ENCODE peak calls at places on chromosomes 7 and 10, in ten cellular contexts. Y is right atrium auricular region, F is uterus, K is aorta, R is Panc1, Z is stomach, B is ovary, H is fibroblast of lung, L is suprapubic skin, X is sigmoid colon. U is an unnamed sample. For H3K4me1, H3K27me3 and H3K36me3, the result is how much of the 10 kb centered on the place peaks cover.

GRCh38 chr7:77753173-77753572 is 45.1 kb downstream of the TMEM60 start:
- DNase-seq in H (no peak), B (no peak), L (no peak), X (no peak), K (no peak), Z (no peak), Y (no peak), R (no peak), F (no peak), U (no peak)

GRCh38 chr7:73442222-73442902 is 8.8 kb downstream of the FZD9 start:
- DNase-seq in H (no peak), Z (no peak), R (no peak), F (no peak), B (no peak), K (no peak), L (no peak), Y (no peak), X (peak), U (no peak)

GRCh38 chr10:97119058-97119832 is 66.5 kb downstream of the SLIT1 start:
- DNase-seq in F (no peak), H (no peak), L (no peak), Z (no peak), B (no peak), X (peak), K (no peak), R (no peak), Y (no peak), U (no peak)

GRCh38 chr7:154783281-154783909 is 219.5 kb downstream of the PAXIP1 start:
- DNase-seq in X (no peak), B (no peak), L (peak), R (no peak), H (no peak), K (no peak), Z (no peak), Y (no peak), F (no peak), U (no peak)

GRCh38 chr7:151056286-151057037 is 1.2 kb downstream of the CDK5 start:
- DNase-seq in K (no peak), X (no peak), H (no peak), Y (no peak), L (no peak), R (no peak), Z (peak), F (no peak), B (peak), U (no peak)

GRCh38 chr10:11107953-11108352 is 90.3 kb downstream of the CELF2 start:
- DNase-seq in X (no peak), B (no peak), Z (no peak), R (no peak), H (no peak), F (no peak), K (no peak), L (no peak), Y (no peak), U (no peak)

GRCh38 chr10:8768341-8768740 is 713.9 kb downstream of the GATA3 start:
- DNase-seq in K (no peak), L (no peak), F (no peak), H (no peak), X (no peak), Y (no peak), B (no peak), R (no peak), Z (no peak), U (no peak)

GRCh38 chr10:69225681-69226080 is 5.5 kb downstream of the HKDC1 start:
- DNase-seq in F (no peak), B (no peak), L (no peak), Y (no peak), H (no peak), Z (no peak), K (no peak), R (no peak), X (no peak), U (no peak)

GRCh38 chr7:27462575-27463270 is 200.0 kb downstream of the HIBADH start:
- DNase-seq in L (no peak), Y (no peak), B (no peak), H (peak), K (no peak), X (no peak), R (no peak), F (peak), Z (no peak), U (no peak)

GRCh38 chr10:36494386-36494785 is 631.0 kb upstream of the ANKRD30A start:
- DNase-seq in F (peak), H (peak), R (peak), B (no peak), X (no peak), Z (no peak), K (no peak), L (no peak), Y (no peak), U (peak)

GRCh38 chr7:103859699-103860098 is 129.8 kb downstream of the RELN start:
- DNase-seq in B (no peak), L (no peak), K (no peak), F (no peak), H (no peak), R (no peak), Z (no peak), X (no peak), Y (no peak), U (no peak)

GRCh38 chr10:124090630-124091209 is 2.7 kb downstream of the CHST15 start:
- DNase-seq in K (no peak), B (peak), Z (peak), X (no peak), H (no peak), Y (no peak), R (no peak), F (no peak), L (no peak), U (no peak)

GRCh38 chr10:124093076-124093773 is at the start of gene CHST15:
- DNase-seq in F (no peak), Y (peak), K (peak), H (peak), X (peak), L (no peak), R (peak), B (peak), Z (peak), U (peak)

GRCh38 chr10:124094419-124094785 is 1.0 kb upstream of the CHST15 start:
- DNase-seq in H (no peak), Y (peak), X (no peak), K (peak), R (no peak), B (no peak), Z (no peak), L (no peak), F (no peak), U (no peak)

GRCh38 chr10:124091646-124092269 is 1.6 kb downstream of the CHST15 start:
- DNase-seq in R (no peak), X (peak), H (peak), B (peak), Z (no peak), L (no peak), K (peak), Y (no peak), F (no peak), U (peak)

DNA sequence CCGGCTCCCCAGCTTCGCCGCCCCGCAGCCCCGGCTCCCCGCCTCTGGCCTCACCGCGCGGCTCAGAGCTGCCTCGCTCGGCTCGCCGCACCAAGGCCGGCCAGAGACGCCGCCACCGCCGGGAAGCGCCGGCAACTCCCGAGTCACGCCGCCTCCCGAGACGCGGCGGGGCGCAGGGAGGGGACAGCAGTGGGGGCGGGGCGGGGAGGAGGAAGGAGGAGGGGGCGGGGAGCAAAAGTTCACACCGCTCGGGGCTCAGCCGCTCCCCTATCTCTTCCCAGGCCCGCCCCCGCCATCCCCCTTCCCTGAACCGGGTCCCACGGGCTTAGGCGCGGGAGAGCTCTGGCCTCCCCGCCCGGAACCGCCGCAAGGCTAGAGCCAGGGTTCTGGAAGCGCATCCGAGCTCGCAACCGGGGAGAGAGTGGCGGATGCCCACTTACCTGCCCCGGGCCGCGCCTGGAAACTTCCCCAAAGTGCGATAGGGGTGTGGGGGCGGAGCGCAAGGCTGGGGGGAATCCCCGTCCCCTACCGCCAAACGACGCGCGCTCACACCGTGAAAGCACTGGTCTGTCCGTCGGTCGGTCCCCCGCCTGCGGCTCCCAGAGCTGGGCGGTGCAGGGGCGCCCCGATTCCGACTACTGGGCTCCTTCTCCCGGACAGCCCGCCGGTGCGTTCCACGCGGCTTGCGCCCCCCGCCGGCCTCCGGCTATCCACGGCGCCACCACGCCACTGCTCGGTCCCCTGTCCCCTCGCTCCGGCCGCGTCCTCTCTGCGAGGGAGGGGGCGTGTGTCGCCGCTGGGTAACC is 925 bp downstream of the CHST15 start:
- DNase-seq in Y (peak), L (no peak), K (peak), X (peak), B (peak), Z (peak), H (peak), F (peak), R (no peak), U (peak)
- H3K4me1 ChIP-seq in Y (under half), L (half or more), K (under half), X (under half), B (under half), Z (under half), H (under half), F (under half), R (under half), U (under half)

GRCh38 chr10:1379601-1380000 is 323.4 kb downstream of the WDR37 start:
- DNase-seq in F (no peak), R (no peak), K (no peak), Z (peak), L (no peak), H (no peak), B (no peak), Y (no peak), X (peak), U (no peak)
- H3K27me3 ChIP-seq in F (under half), R (under half), K (under half), Z (under half), L (half or more), H (under half), B (under half), Y (under half), X (under half), U (under half)

GRCh38 chr7:761101-761500 is 34.0 kb upstream of the PRKAR1B start:
- DNase-seq in Z (no peak), R (no peak), L (no peak), F (no peak), B (no peak), K (no peak), X (no peak), H (no peak), Y (no peak), U (no peak)
- H3K36me3 ChIP-seq in Z (under half), R (under half), L (half or more), F (under half), B (under half), K (under half), X (half or more), H (under half), Y (half or more), U (under half)

DNA sequence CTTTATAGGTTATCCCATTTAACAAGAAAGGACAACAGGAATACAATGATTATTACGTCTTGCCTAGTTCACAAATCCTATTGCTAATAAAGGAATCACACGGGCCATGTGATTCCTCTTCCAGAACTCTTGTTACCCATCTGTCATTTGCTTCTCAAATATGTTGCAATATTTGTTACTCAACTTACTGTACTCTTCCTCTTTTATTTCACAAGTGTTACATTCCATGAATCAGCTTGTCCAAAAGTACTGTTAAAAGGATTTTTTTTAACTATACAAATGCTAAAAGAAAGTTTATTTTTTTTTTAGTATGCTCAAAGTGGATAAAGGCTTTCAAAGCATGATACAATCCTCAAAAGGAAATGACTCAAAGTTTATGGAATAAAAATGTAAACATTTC is 3.9 kb upstream of the CD36 start:
- DNase-seq in F (no peak), Z (no peak), L (no peak), K (no peak), X (no peak), Y (no peak), R (peak), B (no peak), H (peak), U (peak)
- H3K4me1 ChIP-seq in F (under half), Z (under half), L (under half), K (under half), X (under half), Y (under half), R (under half), B (under half), H (under half), U (half or more)

GRCh38 chr7:28958946-28959417 is 852 bp upstream of the TRIL start:
- DNase-seq in B (no peak), X (no peak), K (no peak), Z (no peak), H (no peak), R (no peak), F (no peak), L (no peak), Y (no peak), U (no peak)
- H3K27me3 ChIP-seq in B (under half), X (under half), K (under half), Z (under half), H (under half), R (under half), F (under half), L (under half), Y (under half), U (under half)

GRCh38 chr10:80515511-80515910 is 22.2 kb upstream of the SH2D4B start:
- DNase-seq in H (no peak), F (no peak), Z (no peak), R (no peak), Y (no peak), L (no peak), X (peak), K (peak), B (no peak), U (no peak)

GRCh38 chr10:80509403-80510161 is 28.1 kb upstream of the SH2D4B start:
- DNase-seq in R (no peak), L (no peak), H (peak), Z (no peak), B (no peak), Y (no peak), K (peak), F (peak), X (peak), U (peak)

GRCh38 chr10:80513106-80513505 is 24.6 kb upstream of the SH2D4B start:
- DNase-seq in K (peak), B (no peak), X (peak), Y (no peak), H (no peak), L (no peak), F (no peak), Z (no peak), R (no peak), U (no peak)

GRCh38 chr10:80509108-80509402 is 28.6 kb upstream of the SH2D4B start:
- DNase-seq in H (no peak), F (no peak), Z (no peak), K (peak), B (no peak), Y (no peak), X (no peak), L (no peak), R (no peak), U (no peak)

DNA sequence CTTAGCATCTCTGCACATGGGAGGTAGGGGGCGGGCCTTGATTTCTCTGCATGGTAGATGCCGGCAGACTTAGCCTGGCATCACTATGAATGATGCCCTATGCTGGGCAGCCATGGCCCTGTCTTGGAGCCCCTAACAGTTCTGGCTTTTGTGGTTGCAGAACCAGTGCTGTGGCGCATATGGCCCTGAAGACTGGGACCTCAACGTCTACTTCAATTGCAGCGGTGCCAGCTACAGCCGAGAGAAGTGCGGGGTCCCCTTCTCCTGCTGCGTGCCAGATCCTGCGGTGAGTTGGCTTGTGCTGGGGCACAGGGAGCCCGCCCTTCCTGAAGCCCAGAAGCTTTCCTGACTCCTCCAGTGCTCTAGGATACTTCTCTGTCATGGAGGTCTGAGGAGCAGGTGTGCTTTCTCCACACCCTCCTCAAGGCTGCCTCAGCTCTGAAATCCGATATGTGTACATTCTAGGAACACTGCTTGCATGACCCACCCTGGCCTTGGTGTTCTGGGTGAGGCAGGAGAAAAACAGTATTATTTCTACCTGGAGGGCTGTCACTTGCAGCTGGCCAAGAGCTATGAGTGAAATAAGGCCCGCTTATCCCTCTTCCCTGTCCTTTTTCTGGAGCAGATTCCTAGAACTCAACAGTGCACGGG is 25.6 kb upstream of the SH2D4B start:
- DNase-seq in L (no peak), H (no peak), Y (no peak), R (no peak), B (no peak), K (peak), F (no peak), Z (no peak), X (peak), U (no peak)
- H3K36me3 ChIP-seq in L (half or more), H (under half), Y (half or more), R (under half), B (under half), K (under half), F (under half), Z (half or more), X (under half), U (half or more)

DNA sequence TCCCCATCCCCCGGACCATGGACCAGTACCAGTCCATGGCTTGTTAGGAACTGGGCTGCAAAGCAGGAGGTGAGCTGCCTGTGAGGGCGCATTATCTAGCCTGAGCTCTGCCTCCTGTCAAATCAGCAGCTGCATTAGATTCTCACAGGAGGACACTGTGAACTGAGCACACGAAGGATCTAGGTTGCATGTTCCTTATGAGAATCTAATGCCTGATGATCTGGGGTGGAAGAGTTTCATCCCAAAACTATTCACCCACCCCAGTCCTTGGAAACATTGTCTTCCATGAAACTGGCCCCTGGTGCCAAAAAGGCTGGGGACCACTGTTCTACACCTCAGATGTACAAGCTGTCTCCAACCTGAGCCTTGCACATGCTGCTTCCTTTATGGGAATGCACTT is 24.1 kb upstream of the JMJD1C start:
- DNase-seq in R (no peak), F (no peak), H (no peak), K (no peak), L (no peak), Z (no peak), B (no peak), Y (no peak), X (peak), U (no peak)
- H3K4me1 ChIP-seq in R (under half), F (under half), H (under half), K (under half), L (under half), Z (under half), B (under half), Y (under half), X (under half), U (under half)